ENCODE peak calls at places on chromosomes 11 and 22, in five cellular contexts. H, J, L, K and V are unnamed samples.

GRCh38 chr11:116931206-116931953 is 94.0 kb upstream of the APOA1 start:
- DNase-seq in H (no peak), J (peak; percentile 46), L (no peak), K (peak; percentile 36), V (no peak)

GRCh38 chr11:106228996-106229395 is 151.5 kb downstream of the AASDHPPT start:
- DNase-seq in H (no peak), J (peak; percentile 8), L (no peak), K (no peak), V (no peak)

GRCh38 chr11:15557831-15558230 is 443.1 kb downstream of the INSC start:
- DNase-seq in H (no peak), J (no peak), L (no peak), K (no peak), V (no peak)

GRCh38 chr11:10139656-10140055 is 154.4 kb downstream of the SBF2 start:
- DNase-seq in H (no peak), J (peak; percentile 87), L (peak; percentile 71), K (peak; percentile 89), V (no peak)

GRCh38 chr11:110778351-110778750 is 66.1 kb upstream of the ARHGAP20 start:
- DNase-seq in H (no peak), J (no peak), L (no peak), K (no peak), V (no peak)

GRCh38 chr22:49325531-49326395 is 501.9 kb downstream of the BRD1 start:
- DNase-seq in H (no peak), J (no peak), L (no peak), K (no peak), V (no peak)

GRCh38 chr22:47283616-47284270 is 521.3 kb downstream of the TBC1D22A start:
- DNase-seq in H (no peak), J (no peak), L (no peak), K (no peak), V (no peak)

GRCh38 chr11:18393581-18394299 is 623 bp upstream of the LDHA start:
- DNase-seq in H (no peak), J (no peak), L (no peak), K (no peak), V (no peak)

GRCh38 chr11:8785998-8786397 is 103.4 kb downstream of the RPL27A start:
- DNase-seq in H (no peak), J (no peak), L (no peak), K (no peak), V (no peak)
- H3K9ac ChIP-seq in H (no peak overlapping the region), J (no peak overlapping the region), L (no peak overlapping the region), K (no peak overlapping the region), V (no peak overlapping the region)

GRCh38 chr11:63681208-63682044 is at the start of gene RTN3:
- DNase-seq in H (peak; percentile 98), J (peak; percentile 98), L (peak; percentile 99), K (peak; percentile 90), V (peak; percentile 94)
- H3K4me3 ChIP-seq in H (peak within 1 kb of the TSS; percentile 94), J (peak within 1 kb of the TSS; percentile 83), L (peak within 1 kb of the TSS; percentile 100), K (peak within 1 kb of the TSS; percentile 98), V (peak within 1 kb of the TSS; percentile 92)

GRCh38 chr11:77086521-77087472 is 15.8 kb upstream of the OMP start:
- DNase-seq in H (no peak), J (no peak), L (no peak), K (no peak), V (no peak)
- H3K9ac ChIP-seq in H (no peak overlapping the region), J (no peak overlapping the region), L (no peak overlapping the region), K (no peak overlapping the region), V (no peak overlapping the region)

GRCh38 chr11:72585762-72586590 is 88.2 kb downstream of the PDE2A start:
- DNase-seq in H (peak; percentile 81), J (peak; percentile 66), L (peak; percentile 81), K (no peak), V (no peak)

GRCh38 chr11:72584933-72585597 is 89.2 kb downstream of the PDE2A start:
- DNase-seq in H (no peak), J (no peak), L (no peak), K (no peak), V (no peak)

GRCh38 chr11:72583177-72583553 is 91.1 kb downstream of the PDE2A start:
- DNase-seq in H (no peak), J (no peak), L (no peak), K (no peak), V (no peak)

GRCh38 chr11:72583616-72584292 is 90.5 kb downstream of the PDE2A start:
- DNase-seq in H (no peak), J (no peak), L (no peak), K (no peak), V (no peak)

DNA sequence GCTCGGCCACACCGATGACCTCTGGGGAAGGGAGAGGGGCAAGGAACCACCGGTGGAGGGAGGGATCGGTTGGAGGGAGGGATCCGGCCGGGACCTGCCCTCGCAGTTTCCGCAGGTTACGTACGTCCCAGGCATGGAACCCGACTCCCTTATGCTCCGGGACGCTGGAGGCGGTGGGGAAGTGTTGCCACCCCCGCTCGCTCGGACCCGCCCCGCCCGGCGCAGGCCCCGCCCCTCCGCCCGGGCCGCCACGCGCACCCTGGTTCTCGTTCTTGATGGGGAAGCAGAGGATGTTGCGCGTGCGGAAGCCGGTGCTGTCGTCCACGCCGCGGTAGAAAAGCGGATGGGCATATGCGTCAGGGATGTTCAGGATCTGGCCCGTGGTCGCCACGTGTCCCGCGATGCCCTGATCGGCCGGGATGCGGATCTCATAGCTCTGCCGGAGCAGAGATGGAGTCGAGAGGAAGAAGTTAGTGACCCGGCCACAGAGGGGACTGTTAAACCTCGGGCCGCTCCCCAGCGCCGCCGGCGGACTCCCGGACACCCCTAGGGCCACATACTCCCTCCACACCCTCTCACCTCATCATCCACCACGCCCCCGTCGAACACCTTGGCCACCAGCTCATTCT is 89.8 kb downstream of the PDE2A start:
- DNase-seq in H (peak; percentile 74), J (peak; percentile 59), L (peak; percentile 16), K (no peak), V (no peak)
- H3K4me3 ChIP-seq in H (no peak overlapping the region), J (peak overlapping the region; percentile 45), L (no peak overlapping the region), K (no peak overlapping the region), V (no peak overlapping the region)

GRCh38 chr11:130677486-130678153 is 229.2 kb downstream of the ADAMTS15 start:
- DNase-seq in H (no peak), J (peak; percentile 88), L (peak; percentile 85), K (peak; percentile 92), V (no peak)
- H3K9ac ChIP-seq in H (no peak overlapping the region), J (peak overlapping the region; percentile 38), L (peak overlapping the region; percentile 10), K (peak overlapping the region; percentile 11), V (no peak overlapping the region)